ENCODE peak calls at places on chromosome 13, in eight cellular contexts. N is keratinocyte, C is PC-3, P is fibroblast of lung, Z is Karpas-422, S is neuronal stem cell, K is A549, W is GM23338. Y is an unnamed sample.

GRCh38 chr13:64453831-64454230 is 2776.3 kb downstream of the PCDH9 start:
- DNase-seq in K (no peak), P (peak; percentile 8), N (no peak), W (peak; percentile 11), S (peak; percentile 14), Z (no peak), C (no peak), Y (no peak)

GRCh38 chr13:109381546-109382180 is 404.7 kb downstream of the IRS2 start:
- DNase-seq in P (peak; percentile 92), N (peak; percentile 9), C (no peak), S (no peak), Z (no peak), K (no peak), W (no peak), Y (no peak)

GRCh38 chr13:72716776-72717175 is 10.7 kb downstream of the MZT1 start:
- DNase-seq in N (no peak), S (no peak), K (no peak), P (no peak), C (no peak), Z (no peak), W (no peak), Y (no peak)

GRCh38 chr13:94054159-94054558 is 425.3 kb downstream of the DCT start:
- DNase-seq in N (no peak), K (no peak), Z (no peak), S (no peak), P (no peak), W (no peak), C (no peak), Y (no peak)

GRCh38 chr13:48292650-48293049 is 10.9 kb upstream of the RB1 start:
- DNase-seq in N (no peak), P (no peak), W (no peak), Z (no peak), C (no peak), S (no peak), K (no peak), Y (no peak)

GRCh38 chr13:110457361-110457760 is 104.2 kb downstream of the RAB20 start:
- DNase-seq in S (no peak), K (no peak), C (no peak), N (no peak), W (no peak), Z (no peak), P (no peak), Y (no peak)

GRCh38 chr13:109401891-109402290 is 384.5 kb downstream of the IRS2 start:
- DNase-seq in K (no peak), P (no peak), N (no peak), C (no peak), W (no peak), Z (no peak), S (no peak), Y (no peak)

GRCh38 chr13:97757807-97758206 is 195.7 kb upstream of the IPO5 start:
- DNase-seq in P (no peak), N (no peak), S (no peak), Z (no peak), K (no peak), C (no peak), W (no peak), Y (no peak)

GRCh38 chr13:104809483-104809882 is 1726.0 kb downstream of the EFNB2 start:
- DNase-seq in W (no peak), N (no peak), S (no peak), P (peak; percentile 45), C (no peak), K (no peak), Z (no peak), Y (no peak)

GRCh38 chr13:99065250-99066015 is 87.6 kb upstream of the DOCK9 start:
- DNase-seq in Z (no peak), N (no peak), C (no peak), S (no peak), P (no peak), K (no peak), W (no peak), Y (peak; percentile 13)

DNA sequence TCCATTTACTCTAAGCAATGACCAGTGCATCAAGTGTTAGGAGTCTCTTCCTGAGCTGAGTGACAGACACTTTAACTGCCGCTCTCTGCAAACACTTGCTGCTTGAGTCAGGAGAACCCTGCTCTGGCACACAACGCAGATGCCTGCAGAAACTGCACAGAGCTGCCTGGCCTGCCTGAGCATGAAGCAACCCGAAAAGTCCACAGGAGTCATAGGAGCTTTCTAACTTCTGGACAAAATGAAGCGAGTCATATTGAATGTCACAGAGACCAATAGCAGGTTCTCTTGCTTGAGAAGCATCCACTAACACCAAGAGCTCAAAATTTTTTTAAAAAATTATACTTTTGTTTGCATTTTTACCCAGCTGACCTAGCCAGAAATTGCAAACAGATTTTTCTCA is 232.4 kb downstream of the LHFPL6 start:
- DNase-seq in K (no peak), W (no peak), N (peak; percentile 9), P (peak; percentile 17), C (no peak), S (no peak), Z (no peak), Y (no peak)
- H3K27ac ChIP-seq in K (no peak overlapping the region), W (no peak overlapping the region), N (no peak overlapping the region), P (no peak overlapping the region), C (no peak overlapping the region), S (no peak overlapping the region), Z (no peak overlapping the region), Y (no peak overlapping the region)

DNA sequence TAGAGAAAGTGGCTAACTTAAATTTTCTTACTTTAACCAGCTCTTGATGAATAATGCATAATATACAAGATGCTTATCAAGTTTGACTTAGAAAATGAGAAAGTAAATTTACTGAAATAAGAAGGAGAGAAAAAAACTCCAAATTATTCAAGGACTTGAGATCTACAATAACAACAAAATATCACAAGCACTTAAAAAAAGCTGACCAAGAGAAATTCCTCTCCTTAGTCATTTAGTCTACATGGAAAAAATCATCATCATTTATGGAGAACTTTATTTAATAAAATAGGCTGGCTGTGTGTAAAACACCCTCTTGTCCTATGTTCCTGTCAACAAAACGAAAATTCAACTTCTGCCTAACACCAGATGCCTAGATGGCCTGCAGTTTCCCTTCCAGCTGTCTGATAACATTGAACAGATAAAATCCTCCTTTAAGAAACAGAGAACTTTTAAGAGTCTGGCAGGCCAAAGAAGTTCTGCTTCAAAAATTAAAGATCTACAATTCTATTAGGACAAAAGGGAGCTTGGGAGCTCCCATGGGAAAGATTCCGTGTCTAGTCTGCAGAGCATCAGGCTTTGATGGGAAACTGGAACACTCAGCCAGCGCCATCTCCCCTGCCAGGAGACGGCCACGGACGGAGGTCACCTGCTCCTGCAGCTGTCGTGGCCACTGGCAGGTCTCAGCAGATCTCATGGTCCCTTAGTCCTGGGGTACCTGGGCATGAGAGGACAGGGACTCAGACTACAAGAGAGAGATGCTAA is 37.9 kb upstream of the ATP11A start:
- DNase-seq in Z (no peak), K (no peak), N (no peak), C (no peak), S (no peak), W (no peak), P (no peak), Y (no peak)
- H3K4me2 ChIP-seq in Z (no peak overlapping the region), K (no peak overlapping the region), N (no peak overlapping the region), C (no peak overlapping the region), S (no peak overlapping the region), W (no peak overlapping the region), P (no peak overlapping the region), Y (no peak overlapping the region)

DNA sequence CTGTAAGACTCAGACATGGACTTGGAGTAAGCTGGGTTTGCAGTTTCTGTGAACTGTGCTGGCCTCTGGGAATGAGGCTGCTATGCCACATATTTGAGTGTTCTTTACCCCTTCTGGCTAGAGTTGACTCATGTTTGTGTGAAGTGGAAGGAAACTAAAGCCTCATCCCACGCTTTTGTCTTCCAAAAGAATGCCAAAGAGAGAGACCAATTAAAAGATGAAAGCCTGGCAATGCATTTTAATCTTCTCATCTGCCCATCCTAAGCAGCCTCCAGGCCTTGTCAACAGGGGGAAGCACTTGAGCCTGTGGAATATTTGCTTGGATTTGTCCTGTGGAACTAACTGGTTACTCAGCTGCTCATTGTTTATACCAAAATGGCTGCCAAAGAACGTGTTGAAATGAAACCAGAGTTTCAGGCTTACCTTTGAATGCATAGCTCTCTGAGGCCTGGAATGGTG is 49.1 kb downstream of the LMO7 start:
- DNase-seq in W (peak; percentile 57), S (peak; percentile 6), C (peak; percentile 71), N (no peak), Z (no peak), P (peak; percentile 89), K (no peak), Y (peak; percentile 70)
- H3K4me3 ChIP-seq in W (no peak overlapping the region), S (no peak overlapping the region), C (no peak overlapping the region), N (no peak overlapping the region), Z (no peak overlapping the region), P (no peak overlapping the region), K (no peak overlapping the region), Y (no peak overlapping the region)

GRCh38 chr13:26300140-26300539 is 46.2 kb downstream of the CDK8 start:
- DNase-seq in K (no peak), P (peak; percentile 89), C (peak; percentile 60), W (no peak), S (no peak), N (no peak), Z (no peak), Y (no peak)
- H3K27ac ChIP-seq in K (no peak overlapping the region), P (no peak overlapping the region), C (peak overlapping the region; percentile 19), W (no peak overlapping the region), S (no peak overlapping the region), N (no peak overlapping the region), Z (no peak overlapping the region), Y (no peak overlapping the region)

GRCh38 chr13:27970382-27971235 is 1.5 kb upstream of the CDX2 start:
- DNase-seq in W (no peak), P (no peak), N (no peak), K (no peak), C (no peak), S (no peak), Z (no peak), Y (no peak)

GRCh38 chr13:27968316-27969072 is 621 bp downstream of the CDX2 start:
- DNase-seq in K (no peak), W (peak; percentile 72), C (no peak), P (no peak), N (no peak), S (no peak), Z (no peak), Y (no peak)

GRCh38 chr13:27971236-27971645 is 2.1 kb upstream of the CDX2 start:
- DNase-seq in P (no peak), Z (no peak), N (no peak), K (no peak), W (peak; percentile 95), C (no peak), S (no peak), Y (no peak)

GRCh38 chr13:27969073-27969865 is at the start of gene CDX2:
- DNase-seq in K (no peak), W (peak; percentile 87), N (no peak), S (no peak), Z (no peak), P (no peak), C (no peak), Y (no peak)

GRCh38 chr13:27969866-27970229 is 733 bp upstream of the CDX2 start:
- DNase-seq in C (no peak), W (no peak), Z (no peak), S (no peak), K (no peak), P (no peak), N (no peak), Y (no peak)
- H3K4me2 ChIP-seq in C (no peak overlapping the region), W (peak overlapping the region; percentile 73), Z (no peak overlapping the region), S (no peak overlapping the region), K (no peak overlapping the region), P (no peak overlapping the region), N (no peak overlapping the region), Y (no peak overlapping the region)

Y was measured in PC-9.